ENCODE peak calls at places on chromosomes 4 and X, in five cellular contexts. One of them, this sample, is unnamed.

GRCh38 chr4:145804134-145804533 is 124.2 kb downstream of the C4orf51 start:
- DNase-seq in GM23248: peak; percentile 92
- DNase-seq in GM23338: no peak
- DNase-seq in neuronal stem cell: no peak
- DNase-seq in tibial nerve: no peak
- DNase-seq in this sample: peak; percentile 98

GRCh38 chrX:68455151-68455510 is 21.8 kb upstream of the OPHN1 start:
- DNase-seq in GM23248: no peak
- DNase-seq in neuronal stem cell: no peak
- DNase-seq in GM23338: no peak
- DNase-seq in tibial nerve: no peak
- DNase-seq in this sample: no peak

GRCh38 chrX:9882669-9883446 is 84.3 kb upstream of the CLDN34 start:
- DNase-seq in neuronal stem cell: no peak
- DNase-seq in tibial nerve: no peak
- DNase-seq in GM23248: no peak
- DNase-seq in GM23338: no peak
- DNase-seq in this sample: no peak

GRCh38 chr4:54930226-54930625 is 195.2 kb downstream of the KDR start:
- DNase-seq in GM23248: peak; percentile 62
- DNase-seq in GM23338: no peak
- DNase-seq in tibial nerve: no peak
- DNase-seq in neuronal stem cell: no peak
- DNase-seq in this sample: peak; percentile 71

GRCh38 chr4:153759407-153760226 is at the start of gene RNF175:
- DNase-seq in GM23338: peak; percentile 87
- DNase-seq in neuronal stem cell: no peak
- DNase-seq in tibial nerve: no peak
- DNase-seq in GM23248: peak; percentile 31
- DNase-seq in this sample: no peak

GRCh38 chr4:149716728-149717127 is 98.9 kb downstream of the IQCM start:
- DNase-seq in GM23248: no peak
- DNase-seq in neuronal stem cell: no peak
- DNase-seq in GM23338: no peak
- DNase-seq in tibial nerve: no peak
- DNase-seq in this sample: no peak

GRCh38 chr4:133268205-133268604 is 119.1 kb downstream of the PCDH10 start:
- DNase-seq in neuronal stem cell: no peak
- DNase-seq in GM23338: no peak
- DNase-seq in GM23248: no peak
- DNase-seq in tibial nerve: no peak
- DNase-seq in this sample: no peak

GRCh38 chrX:28189011-28189410 is 207.8 kb upstream of the DCAF8L1 start:
- DNase-seq in neuronal stem cell: no peak
- DNase-seq in tibial nerve: no peak
- DNase-seq in GM23248: peak; percentile 3
- DNase-seq in GM23338: no peak
- DNase-seq in this sample: peak; percentile 87

GRCh38 chrX:96407501-96407900 is 277.1 kb upstream of the DIAPH2 start:
- DNase-seq in neuronal stem cell: no peak
- DNase-seq in GM23248: peak; percentile 69
- DNase-seq in tibial nerve: peak; percentile 12
- DNase-seq in GM23338: no peak
- DNase-seq in this sample: no peak

GRCh38 chr4:38223801-38224236 is 263.6 kb downstream of the PTTG2 start:
- DNase-seq in neuronal stem cell: no peak
- DNase-seq in tibial nerve: no peak
- DNase-seq in GM23248: no peak
- DNase-seq in GM23338: no peak
- DNase-seq in this sample: no peak

GRCh38 chr4:168308912-168309311 is 9.6 kb downstream of the DDX60 start:
- DNase-seq in GM23248: no peak
- DNase-seq in tibial nerve: no peak
- DNase-seq in GM23338: no peak
- DNase-seq in neuronal stem cell: no peak
- DNase-seq in this sample: no peak

GRCh38 chrX:69222103-69223090 is 57.1 kb upstream of the PJA1 start:
- DNase-seq in tibial nerve: peak; percentile 47
- DNase-seq in GM23338: peak; percentile 86
- DNase-seq in neuronal stem cell: peak; percentile 88
- DNase-seq in GM23248: peak; percentile 69
- DNase-seq in this sample: peak; percentile 64

GRCh38 chr4:36824682-36825081 is 419.9 kb upstream of the NWD2 start:
- DNase-seq in neuronal stem cell: no peak
- DNase-seq in GM23338: peak; percentile 59
- DNase-seq in tibial nerve: no peak
- DNase-seq in GM23248: no peak
- DNase-seq in this sample: no peak

GRCh38 chrX:54182194-54182863 is 725 bp downstream of the FAM120C start:
- DNase-seq in neuronal stem cell: peak; percentile 8
- DNase-seq in GM23248: peak; percentile 54
- DNase-seq in tibial nerve: peak; percentile 26
- DNase-seq in GM23338: peak; percentile 40
- DNase-seq in this sample: no peak

GRCh38 chrX:103628386-103629290 is at the start of gene TCEAL1:
- DNase-seq in GM23248: peak; percentile 63
- DNase-seq in tibial nerve: peak; percentile 45
- DNase-seq in neuronal stem cell: peak; percentile 20
- DNase-seq in GM23338: peak; percentile 58
- DNase-seq in this sample: peak; percentile 16

GRCh38 chr4:138910914-138911336 is 104.7 kb upstream of the NOCT start:
- DNase-seq in neuronal stem cell: peak; percentile 67
- DNase-seq in GM23338: peak; percentile 69
- DNase-seq in tibial nerve: peak; percentile 23
- DNase-seq in GM23248: peak; percentile 93
- DNase-seq in this sample: peak; percentile 87

GRCh38 chrX:119887721-119888425 is 7.8 kb upstream of the AKAP14 start:
- DNase-seq in neuronal stem cell: no peak
- DNase-seq in tibial nerve: peak; percentile 20
- DNase-seq in GM23248: peak; percentile 70
- DNase-seq in GM23338: peak; percentile 89
- DNase-seq in this sample: no peak

GRCh38 chr4:104818579-104818978 is 323.9 kb upstream of the CXXC4 start:
- DNase-seq in tibial nerve: no peak
- DNase-seq in GM23338: no peak
- DNase-seq in neuronal stem cell: no peak
- DNase-seq in GM23248: no peak
- DNase-seq in this sample: no peak

GRCh38 chr4:172892300-172892699 is 276.3 kb upstream of the GALNT7 start:
- DNase-seq in GM23338: peak; percentile 69
- DNase-seq in GM23248: peak; percentile 25
- DNase-seq in neuronal stem cell: no peak
- DNase-seq in tibial nerve: no peak
- DNase-seq in this sample: peak; percentile 25

GRCh38 chr4:24372915-24373314 is 211.4 kb downstream of the DHX15 start:
- DNase-seq in neuronal stem cell: no peak
- DNase-seq in tibial nerve: no peak
- DNase-seq in GM23338: no peak
- DNase-seq in GM23248: no peak
- DNase-seq in this sample: no peak

GRCh38 chrX:74925210-74926088 is at the start of gene NEXMIF:
- DNase-seq in GM23248: peak; percentile 45
- DNase-seq in neuronal stem cell: peak; percentile 44
- DNase-seq in tibial nerve: no peak
- DNase-seq in GM23338: peak; percentile 69
- DNase-seq in this sample: no peak

GRCh38 chr4:159698336-159698735 is 595.5 kb downstream of the RAPGEF2 start:
- DNase-seq in GM23248: no peak
- DNase-seq in tibial nerve: no peak
- DNase-seq in GM23338: no peak
- DNase-seq in neuronal stem cell: no peak
- DNase-seq in this sample: no peak

GRCh38 chr4:20857081-20857480 is 156.8 kb downstream of the PACRGL start:
- DNase-seq in GM23248: no peak
- DNase-seq in tibial nerve: no peak
- DNase-seq in neuronal stem cell: no peak
- DNase-seq in GM23338: no peak
- DNase-seq in this sample: no peak

GRCh38 chr4:52984469-52984868 is 122.4 kb downstream of the RASL11B start:
- DNase-seq in neuronal stem cell: no peak
- DNase-seq in tibial nerve: no peak
- DNase-seq in GM23248: peak; percentile 50
- DNase-seq in GM23338: no peak
- DNase-seq in this sample: peak; percentile 8

DNA sequence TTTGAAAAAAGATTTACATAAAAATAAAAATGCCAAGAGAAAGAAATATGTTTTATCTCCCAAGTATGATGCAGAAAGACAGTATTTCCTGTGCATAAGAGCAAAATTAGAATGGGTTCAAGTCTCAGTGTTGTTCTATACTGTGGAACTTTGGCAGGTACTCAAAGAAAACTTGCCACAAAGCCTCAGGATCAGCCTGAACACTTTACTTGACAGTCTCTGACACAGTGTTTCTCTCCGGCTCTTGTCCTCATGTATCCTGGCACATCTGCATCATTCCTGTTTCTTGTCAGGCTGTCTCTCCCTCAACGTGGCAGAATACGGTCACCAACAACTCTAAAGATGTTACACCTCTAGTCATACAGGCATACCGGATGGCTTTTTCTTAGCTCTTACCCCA is 273.7 kb downstream of the ARHGAP24 start:
- DNase-seq in GM23248: peak; percentile 30
- DNase-seq in tibial nerve: no peak
- DNase-seq in GM23338: no peak
- DNase-seq in neuronal stem cell: no peak
- DNase-seq in this sample: no peak
- H3K27ac ChIP-seq in GM23248: peak overlapping the region; percentile 21
- H3K27ac ChIP-seq in tibial nerve: no peak overlapping the region
- H3K27ac ChIP-seq in GM23338: no peak overlapping the region
- H3K27ac ChIP-seq in neuronal stem cell: no peak overlapping the region
- H3K27ac ChIP-seq in this sample: no peak overlapping the region

GRCh38 chrX:153800746-153801145 is 6.3 kb downstream of the SSR4 start:
- DNase-seq in tibial nerve: no peak
- DNase-seq in GM23248: no peak
- DNase-seq in neuronal stem cell: no peak
- DNase-seq in GM23338: no peak
- DNase-seq in this sample: no peak
- H3K27ac ChIP-seq in tibial nerve: no peak overlapping the region
- H3K27ac ChIP-seq in GM23248: no peak overlapping the region
- H3K27ac ChIP-seq in neuronal stem cell: no peak overlapping the region
- H3K27ac ChIP-seq in GM23338: no peak overlapping the region
- H3K27ac ChIP-seq in this sample: no peak overlapping the region

DNA sequence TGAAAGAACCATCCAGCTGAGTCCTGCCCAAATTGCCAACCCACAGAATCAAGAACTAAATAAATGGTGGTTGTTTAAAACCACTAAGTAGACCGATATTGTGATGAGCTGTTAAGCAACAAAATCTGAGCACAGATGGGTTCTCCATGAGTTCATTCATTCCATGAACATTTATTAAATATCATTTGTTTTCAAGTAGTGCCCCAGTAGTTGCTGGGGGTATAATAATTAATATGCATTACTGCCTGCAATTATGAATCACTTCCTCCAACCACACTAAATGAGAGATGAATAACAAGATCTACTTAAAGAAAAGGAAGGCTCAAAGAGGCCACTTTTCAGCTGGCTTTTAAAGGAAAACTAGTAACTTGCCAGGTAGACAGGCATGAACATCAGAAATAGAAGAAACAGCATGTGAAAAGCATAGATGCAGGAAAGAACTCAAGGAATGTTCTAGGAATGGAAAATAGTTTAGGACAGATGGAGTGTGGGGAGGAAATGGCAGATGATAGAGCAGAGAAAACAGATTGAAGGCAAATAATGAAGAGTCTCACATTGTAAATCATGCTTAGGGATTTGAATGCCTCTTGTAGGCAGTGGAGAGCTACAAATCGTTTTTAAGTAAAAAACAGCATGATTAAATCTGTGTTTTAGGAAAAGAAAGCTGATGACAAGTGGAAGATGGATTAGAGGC is 641.7 kb upstream of the DIPK2B start:
- DNase-seq in GM23248: no peak
- DNase-seq in neuronal stem cell: no peak
- DNase-seq in GM23338: no peak
- DNase-seq in tibial nerve: no peak
- DNase-seq in this sample: no peak
- H3K27ac ChIP-seq in GM23248: no peak overlapping the region
- H3K27ac ChIP-seq in neuronal stem cell: no peak overlapping the region
- H3K27ac ChIP-seq in GM23338: peak overlapping the region; percentile 69
- H3K27ac ChIP-seq in tibial nerve: no peak overlapping the region
- H3K27ac ChIP-seq in this sample: no peak overlapping the region

DNA sequence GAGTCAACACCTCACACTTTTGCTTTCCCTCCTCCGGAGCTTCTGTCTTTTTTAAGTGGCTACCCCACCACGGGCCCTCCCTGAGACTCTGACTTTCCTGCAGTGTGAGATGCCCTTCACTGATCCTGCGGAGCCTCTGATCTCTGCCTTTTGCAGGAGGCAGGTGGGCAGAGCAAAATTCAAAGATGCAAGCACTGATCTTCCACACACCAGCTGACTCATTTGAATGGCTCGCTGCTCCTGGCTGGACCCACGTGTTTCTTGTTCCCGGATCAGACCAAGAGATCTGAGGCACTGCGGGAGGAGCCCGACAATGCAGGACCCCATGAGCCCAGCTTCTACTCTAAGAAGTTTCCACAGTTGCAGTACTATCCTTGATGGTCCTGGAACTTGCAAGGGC is 1607.9 kb upstream of the TENM3 start:
- DNase-seq in neuronal stem cell: no peak
- DNase-seq in tibial nerve: no peak
- DNase-seq in GM23338: no peak
- DNase-seq in GM23248: no peak
- DNase-seq in this sample: peak; percentile 21
- H3K27ac ChIP-seq in neuronal stem cell: no peak overlapping the region
- H3K27ac ChIP-seq in tibial nerve: no peak overlapping the region
- H3K27ac ChIP-seq in GM23338: no peak overlapping the region
- H3K27ac ChIP-seq in GM23248: no peak overlapping the region
- H3K27ac ChIP-seq in this sample: no peak overlapping the region

GRCh38 chr4:8473920-8474590 is 33.5 kb downstream of the TRMT44 start:
- DNase-seq in GM23248: peak; percentile 8
- DNase-seq in tibial nerve: no peak
- DNase-seq in neuronal stem cell: no peak
- DNase-seq in GM23338: no peak
- DNase-seq in this sample: no peak
- H3K27ac ChIP-seq in GM23248: no peak overlapping the region
- H3K27ac ChIP-seq in tibial nerve: no peak overlapping the region
- H3K27ac ChIP-seq in neuronal stem cell: no peak overlapping the region
- H3K27ac ChIP-seq in GM23338: no peak overlapping the region
- H3K27ac ChIP-seq in this sample: no peak overlapping the region

GRCh38 chr4:74159397-74159709 is 1.4 kb downstream of the MTHFD2L start:
- DNase-seq in GM23338: no peak
- DNase-seq in neuronal stem cell: no peak
- DNase-seq in tibial nerve: no peak
- DNase-seq in GM23248: no peak
- DNase-seq in this sample: no peak
- H3K27ac ChIP-seq in GM23338: no peak overlapping the region
- H3K27ac ChIP-seq in neuronal stem cell: no peak overlapping the region
- H3K27ac ChIP-seq in tibial nerve: no peak overlapping the region
- H3K27ac ChIP-seq in GM23248: no peak overlapping the region
- H3K27ac ChIP-seq in this sample: no peak overlapping the region

GRCh38 chrX:39969099-39969825 is 128.5 kb downstream of the BCOR start:
- DNase-seq in neuronal stem cell: no peak
- DNase-seq in tibial nerve: no peak
- DNase-seq in GM23338: peak; percentile 54
- DNase-seq in GM23248: no peak
- DNase-seq in this sample: no peak
- H3K27ac ChIP-seq in neuronal stem cell: no peak overlapping the region
- H3K27ac ChIP-seq in tibial nerve: no peak overlapping the region
- H3K27ac ChIP-seq in GM23338: no peak overlapping the region
- H3K27ac ChIP-seq in GM23248: no peak overlapping the region
- H3K27ac ChIP-seq in this sample: no peak overlapping the region

GRCh38 chr4:143337600-143338287 is 1.1 kb downstream of the GAB1 start:
- DNase-seq in GM23248: peak; percentile 70
- DNase-seq in GM23338: peak; percentile 68
- DNase-seq in neuronal stem cell: no peak
- DNase-seq in tibial nerve: peak; percentile 35
- DNase-seq in this sample: peak; percentile 42
- H3K27ac ChIP-seq in GM23248: peak overlapping the region; percentile 23
- H3K27ac ChIP-seq in GM23338: no peak overlapping the region
- H3K27ac ChIP-seq in neuronal stem cell: no peak overlapping the region
- H3K27ac ChIP-seq in tibial nerve: peak overlapping the region; percentile 95
- H3K27ac ChIP-seq in this sample: peak overlapping the region; percentile 2

This sample was measured in mammary epithelial cell.